ENCODE peak calls at places on chromosome 4, in nine cellular contexts. One of them, this sample, is unnamed.

GRCh38 chr4:85514117-85514516 is 39.2 kb downstream of the ARHGAP24 start:
- DNase-seq in lower leg skin: no peak
- DNase-seq in heart left ventricle: no peak
- DNase-seq in small intestine: peak
- DNase-seq in psoas muscle: no peak
- DNase-seq in WERI-Rb-1: no peak
- DNase-seq in pancreas: no peak
- DNase-seq in transverse colon: no peak
- DNase-seq in astrocyte: no peak
- DNase-seq in this sample: no peak

GRCh38 chr4:137387924-137388323 is 144.4 kb downstream of the PCDH18 start:
- DNase-seq in lower leg skin: no peak
- DNase-seq in heart left ventricle: no peak
- DNase-seq in small intestine: no peak
- DNase-seq in psoas muscle: no peak
- DNase-seq in WERI-Rb-1: no peak
- DNase-seq in pancreas: no peak
- DNase-seq in transverse colon: no peak
- DNase-seq in astrocyte: peak
- DNase-seq in this sample: no peak

GRCh38 chr4:20248155-20248558 is 3.5 kb upstream of the SLIT2 start:
- DNase-seq in lower leg skin: peak
- DNase-seq in heart left ventricle: no peak
- DNase-seq in small intestine: peak
- DNase-seq in psoas muscle: no peak
- DNase-seq in WERI-Rb-1: peak
- DNase-seq in pancreas: no peak
- DNase-seq in transverse colon: no peak
- DNase-seq in astrocyte: peak
- DNase-seq in this sample: no peak

GRCh38 chr4:180617203-180617602 is 1626.0 kb upstream of the TENM3 start:
- DNase-seq in lower leg skin: no peak
- DNase-seq in heart left ventricle: no peak
- DNase-seq in small intestine: peak
- DNase-seq in psoas muscle: no peak
- DNase-seq in WERI-Rb-1: no peak
- DNase-seq in pancreas: no peak
- DNase-seq in transverse colon: no peak
- DNase-seq in astrocyte: peak
- DNase-seq in this sample: no peak

GRCh38 chr4:112726041-112726440 is 89.1 kb downstream of the LARP7 start:
- DNase-seq in lower leg skin: no peak
- DNase-seq in heart left ventricle: no peak
- DNase-seq in small intestine: no peak
- DNase-seq in psoas muscle: no peak
- DNase-seq in WERI-Rb-1: no peak
- DNase-seq in pancreas: no peak
- DNase-seq in transverse colon: no peak
- DNase-seq in astrocyte: no peak
- DNase-seq in this sample: no peak

GRCh38 chr4:36235306-36235705 is 9.0 kb downstream of the ARAP2 start:
- DNase-seq in lower leg skin: no peak
- DNase-seq in heart left ventricle: no peak
- DNase-seq in small intestine: peak
- DNase-seq in psoas muscle: no peak
- DNase-seq in WERI-Rb-1: no peak
- DNase-seq in pancreas: no peak
- DNase-seq in transverse colon: no peak
- DNase-seq in astrocyte: peak
- DNase-seq in this sample: no peak

GRCh38 chr4:177964693-177965168 is 522.5 kb upstream of the AGA start:
- DNase-seq in lower leg skin: no peak
- DNase-seq in heart left ventricle: no peak
- DNase-seq in small intestine: no peak
- DNase-seq in psoas muscle: no peak
- DNase-seq in WERI-Rb-1: no peak
- DNase-seq in pancreas: no peak
- DNase-seq in transverse colon: no peak
- DNase-seq in astrocyte: peak
- DNase-seq in this sample: no peak

GRCh38 chr4:37243722-37244582 is 591 bp upstream of the NWD2 start:
- DNase-seq in lower leg skin: no peak
- DNase-seq in heart left ventricle: no peak
- DNase-seq in small intestine: no peak
- DNase-seq in psoas muscle: no peak
- DNase-seq in WERI-Rb-1: no peak
- DNase-seq in pancreas: no peak
- DNase-seq in transverse colon: peak
- DNase-seq in astrocyte: no peak
- DNase-seq in this sample: no peak

GRCh38 chr4:137531951-137532868 is at the start of gene PCDH18:
- DNase-seq in lower leg skin: peak
- DNase-seq in heart left ventricle: peak
- DNase-seq in small intestine: peak
- DNase-seq in psoas muscle: peak
- DNase-seq in WERI-Rb-1: no peak
- DNase-seq in pancreas: peak
- DNase-seq in transverse colon: peak
- DNase-seq in astrocyte: peak
- DNase-seq in this sample: peak

GRCh38 chr4:24793219-24794005 is 2.0 kb upstream of the SOD3 start:
- DNase-seq in lower leg skin: no peak
- DNase-seq in heart left ventricle: no peak
- DNase-seq in small intestine: no peak
- DNase-seq in psoas muscle: no peak
- DNase-seq in WERI-Rb-1: no peak
- DNase-seq in pancreas: no peak
- DNase-seq in transverse colon: no peak
- DNase-seq in astrocyte: no peak
- DNase-seq in this sample: no peak

GRCh38 chr4:24794111-24794860 is 1.1 kb upstream of the SOD3 start:
- DNase-seq in lower leg skin: no peak
- DNase-seq in heart left ventricle: peak
- DNase-seq in small intestine: no peak
- DNase-seq in psoas muscle: peak
- DNase-seq in WERI-Rb-1: no peak
- DNase-seq in pancreas: no peak
- DNase-seq in transverse colon: peak
- DNase-seq in astrocyte: peak
- DNase-seq in this sample: no peak

GRCh38 chr4:24796632-24797031 is 1.3 kb downstream of the SOD3 start:
- DNase-seq in lower leg skin: no peak
- DNase-seq in heart left ventricle: no peak
- DNase-seq in small intestine: no peak
- DNase-seq in psoas muscle: no peak
- DNase-seq in WERI-Rb-1: no peak
- DNase-seq in pancreas: no peak
- DNase-seq in transverse colon: no peak
- DNase-seq in astrocyte: no peak
- DNase-seq in this sample: no peak

GRCh38 chr4:24795666-24796381 is 451 bp downstream of the SOD3 start:
- DNase-seq in lower leg skin: no peak
- DNase-seq in heart left ventricle: no peak
- DNase-seq in small intestine: no peak
- DNase-seq in psoas muscle: no peak
- DNase-seq in WERI-Rb-1: no peak
- DNase-seq in pancreas: no peak
- DNase-seq in transverse colon: no peak
- DNase-seq in astrocyte: no peak
- DNase-seq in this sample: no peak

DNA sequence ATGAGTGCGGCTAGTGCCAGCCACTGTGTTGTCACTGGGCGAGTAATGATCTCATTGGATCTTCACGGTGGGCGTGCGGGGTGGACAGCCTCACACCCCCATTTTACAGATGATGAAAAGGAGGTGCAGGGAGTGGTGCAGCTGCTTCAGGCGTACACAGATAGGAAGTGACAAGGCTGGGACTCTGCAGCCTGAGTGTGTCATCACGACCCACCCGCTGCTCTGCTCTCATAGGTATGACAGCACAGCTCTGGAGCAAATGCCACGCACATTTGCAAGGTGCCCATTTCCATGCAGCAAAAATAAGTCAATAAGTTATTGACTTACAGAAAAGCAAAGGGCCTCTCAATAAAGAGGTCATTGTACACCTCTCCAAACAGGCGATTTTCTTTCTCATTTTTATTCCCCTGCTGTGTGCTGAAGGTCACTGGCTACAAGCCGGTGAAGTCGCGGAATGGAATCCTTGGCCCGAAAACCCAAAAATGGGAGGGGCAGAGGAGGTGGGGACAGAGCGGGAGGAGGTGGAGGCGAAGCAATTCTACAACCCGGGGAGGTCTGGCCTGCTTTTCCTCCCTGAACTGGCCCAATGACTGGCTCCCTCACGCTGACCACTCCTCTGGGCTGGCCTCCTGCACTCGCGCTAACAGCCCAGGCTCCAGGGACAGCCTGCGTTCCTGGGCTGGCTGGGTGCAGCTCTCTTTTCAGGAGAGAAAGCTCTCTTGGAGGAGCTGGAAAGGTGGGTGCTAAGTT is at the start of gene SOD3:
- DNase-seq in lower leg skin: peak
- DNase-seq in heart left ventricle: peak
- DNase-seq in small intestine: peak
- DNase-seq in psoas muscle: peak
- DNase-seq in WERI-Rb-1: no peak
- DNase-seq in pancreas: peak
- DNase-seq in transverse colon: peak
- DNase-seq in astrocyte: peak
- DNase-seq in this sample: peak
- H3K4me3 ChIP-seq in lower leg skin: no peak
- H3K4me3 ChIP-seq in heart left ventricle: peak
- H3K4me3 ChIP-seq in small intestine: no peak
- H3K4me3 ChIP-seq in psoas muscle: peak
- H3K4me3 ChIP-seq in WERI-Rb-1: no peak
- H3K4me3 ChIP-seq in pancreas: no peak
- H3K4me3 ChIP-seq in transverse colon: peak
- H3K4me3 ChIP-seq in astrocyte: peak
- H3K4me3 ChIP-seq in this sample: peak

GRCh38 chr4:168631241-168632151 is 134.6 kb downstream of the PALLD start:
- DNase-seq in lower leg skin: no peak
- DNase-seq in heart left ventricle: peak
- DNase-seq in small intestine: peak
- DNase-seq in psoas muscle: peak
- DNase-seq in WERI-Rb-1: peak
- DNase-seq in pancreas: peak
- DNase-seq in transverse colon: peak
- DNase-seq in astrocyte: peak
- DNase-seq in this sample: peak

GRCh38 chr4:168633474-168633873 is 136.6 kb downstream of the PALLD start:
- DNase-seq in lower leg skin: no peak
- DNase-seq in heart left ventricle: no peak
- DNase-seq in small intestine: no peak
- DNase-seq in psoas muscle: no peak
- DNase-seq in WERI-Rb-1: no peak
- DNase-seq in pancreas: no peak
- DNase-seq in transverse colon: no peak
- DNase-seq in astrocyte: no peak
- DNase-seq in this sample: no peak

GRCh38 chr4:168632246-168632832 is 135.5 kb downstream of the PALLD start:
- DNase-seq in lower leg skin: no peak
- DNase-seq in heart left ventricle: no peak
- DNase-seq in small intestine: no peak
- DNase-seq in psoas muscle: no peak
- DNase-seq in WERI-Rb-1: no peak
- DNase-seq in pancreas: no peak
- DNase-seq in transverse colon: no peak
- DNase-seq in astrocyte: peak
- DNase-seq in this sample: no peak

GRCh38 chr4:168634276-168634802 is 137.5 kb downstream of the PALLD start:
- DNase-seq in lower leg skin: no peak
- DNase-seq in heart left ventricle: no peak
- DNase-seq in small intestine: no peak
- DNase-seq in psoas muscle: no peak
- DNase-seq in WERI-Rb-1: no peak
- DNase-seq in pancreas: no peak
- DNase-seq in transverse colon: no peak
- DNase-seq in astrocyte: peak
- DNase-seq in this sample: no peak

GRCh38 chr4:168633071-168633470 is 136.2 kb downstream of the PALLD start:
- DNase-seq in lower leg skin: no peak
- DNase-seq in heart left ventricle: no peak
- DNase-seq in small intestine: no peak
- DNase-seq in psoas muscle: no peak
- DNase-seq in WERI-Rb-1: no peak
- DNase-seq in pancreas: no peak
- DNase-seq in transverse colon: no peak
- DNase-seq in astrocyte: no peak
- DNase-seq in this sample: no peak
- H3K4me3 ChIP-seq in lower leg skin: no peak
- H3K4me3 ChIP-seq in heart left ventricle: peak
- H3K4me3 ChIP-seq in small intestine: no peak
- H3K4me3 ChIP-seq in psoas muscle: peak
- H3K4me3 ChIP-seq in WERI-Rb-1: no peak
- H3K4me3 ChIP-seq in pancreas: no peak
- H3K4me3 ChIP-seq in transverse colon: peak
- H3K4me3 ChIP-seq in astrocyte: peak
- H3K4me3 ChIP-seq in this sample: peak

GRCh38 chr4:105191621-105192210 is 45.0 kb downstream of the TET2 start:
- DNase-seq in lower leg skin: no peak
- DNase-seq in heart left ventricle: no peak
- DNase-seq in small intestine: no peak
- DNase-seq in psoas muscle: no peak
- DNase-seq in WERI-Rb-1: peak
- DNase-seq in pancreas: no peak
- DNase-seq in transverse colon: no peak
- DNase-seq in astrocyte: peak
- DNase-seq in this sample: no peak
- H3K4me3 ChIP-seq in lower leg skin: no peak
- H3K4me3 ChIP-seq in heart left ventricle: no peak
- H3K4me3 ChIP-seq in small intestine: no peak
- H3K4me3 ChIP-seq in psoas muscle: no peak
- H3K4me3 ChIP-seq in WERI-Rb-1: no peak
- H3K4me3 ChIP-seq in pancreas: no peak
- H3K4me3 ChIP-seq in transverse colon: no peak
- H3K4me3 ChIP-seq in astrocyte: no peak
- H3K4me3 ChIP-seq in this sample: no peak

DNA sequence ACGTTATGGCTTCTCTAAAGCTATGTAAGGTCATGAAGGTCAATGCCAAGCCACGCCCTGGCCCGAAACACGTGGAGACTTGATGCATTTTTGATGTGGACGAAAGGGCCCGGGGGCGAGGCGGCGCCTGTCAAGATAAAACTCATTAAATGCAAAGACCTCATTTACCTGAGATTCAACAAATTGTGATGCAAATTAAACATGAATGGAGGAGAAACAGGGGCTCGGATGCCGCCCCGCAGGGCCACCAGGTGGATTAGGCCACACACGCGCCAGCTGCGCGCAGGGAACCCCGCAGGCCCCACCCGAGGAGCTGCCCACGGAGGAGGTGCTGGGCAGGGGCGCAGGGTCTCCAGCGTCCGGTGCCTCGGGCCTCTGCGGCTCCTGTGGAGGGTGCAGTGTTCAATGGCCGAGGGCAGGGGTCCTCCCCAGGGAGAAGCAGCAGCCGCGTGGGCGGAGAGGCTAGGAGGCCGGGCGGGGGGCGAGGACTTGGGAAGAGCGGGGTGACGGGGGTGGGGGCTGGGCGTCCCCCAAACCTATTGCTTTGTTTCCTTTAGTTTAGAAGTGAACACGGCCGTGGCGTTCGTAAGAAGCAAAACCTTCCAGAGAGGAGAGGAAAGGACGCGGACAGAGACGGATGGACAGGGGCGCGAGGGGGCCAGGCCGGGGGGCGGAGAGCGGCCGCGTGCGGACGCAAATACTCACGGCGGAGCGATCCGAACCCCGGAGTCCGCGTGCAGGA is 40.4 kb downstream of the CPLX1 start:
- DNase-seq in lower leg skin: no peak
- DNase-seq in heart left ventricle: no peak
- DNase-seq in small intestine: no peak
- DNase-seq in psoas muscle: no peak
- DNase-seq in WERI-Rb-1: no peak
- DNase-seq in pancreas: no peak
- DNase-seq in transverse colon: no peak
- DNase-seq in astrocyte: no peak
- DNase-seq in this sample: no peak
- H3K4me3 ChIP-seq in lower leg skin: peak
- H3K4me3 ChIP-seq in heart left ventricle: peak
- H3K4me3 ChIP-seq in small intestine: no peak
- H3K4me3 ChIP-seq in psoas muscle: peak
- H3K4me3 ChIP-seq in WERI-Rb-1: no peak
- H3K4me3 ChIP-seq in pancreas: no peak
- H3K4me3 ChIP-seq in transverse colon: peak
- H3K4me3 ChIP-seq in astrocyte: no peak
- H3K4me3 ChIP-seq in this sample: peak